ENCODE peak calls at places on chromosomes 5 and 9, in seven cellular contexts. One of them, this sample, is unnamed.

GRCh38 chr5:28779161-28779754 is 1740.9 kb upstream of the CDH9 start:
- DNase-seq in progenitor cell of endocrine pancreas: no peak
- DNase-seq in ovary: no peak
- DNase-seq in A549: peak
- DNase-seq in HFFc6: no peak
- DNase-seq in upper lobe of right lung: no peak
- DNase-seq in WERI-Rb-1: peak
- DNase-seq in this sample: no peak

GRCh38 chr5:74256947-74257573 is 383.5 kb downstream of the ENC1 start:
- DNase-seq in ovary: no peak
- DNase-seq in A549: no peak
- DNase-seq in upper lobe of right lung: no peak
- DNase-seq in HFFc6: no peak
- DNase-seq in progenitor cell of endocrine pancreas: no peak
- DNase-seq in WERI-Rb-1: no peak
- DNase-seq in this sample: no peak

GRCh38 chr9:37200572-37201005 is 80.2 kb downstream of the ZCCHC7 start:
- DNase-seq in ovary: no peak
- DNase-seq in WERI-Rb-1: no peak
- DNase-seq in upper lobe of right lung: no peak
- DNase-seq in progenitor cell of endocrine pancreas: no peak
- DNase-seq in HFFc6: peak
- DNase-seq in A549: no peak
- DNase-seq in this sample: no peak

GRCh38 chr5:127517480-127518318 is at the start of gene PRRC1:
- DNase-seq in upper lobe of right lung: peak
- DNase-seq in HFFc6: peak
- DNase-seq in WERI-Rb-1: peak
- DNase-seq in ovary: peak
- DNase-seq in A549: peak
- DNase-seq in progenitor cell of endocrine pancreas: peak
- DNase-seq in this sample: peak

GRCh38 chr5:170169996-170170395 is 62.8 kb upstream of the C5orf58 start:
- DNase-seq in progenitor cell of endocrine pancreas: no peak
- DNase-seq in A549: no peak
- DNase-seq in ovary: no peak
- DNase-seq in HFFc6: no peak
- DNase-seq in upper lobe of right lung: no peak
- DNase-seq in WERI-Rb-1: no peak
- DNase-seq in this sample: no peak

GRCh38 chr9:124486778-124487490 is 20.3 kb downstream of the NR5A1 start:
- DNase-seq in WERI-Rb-1: no peak
- DNase-seq in upper lobe of right lung: no peak
- DNase-seq in ovary: no peak
- DNase-seq in progenitor cell of endocrine pancreas: no peak
- DNase-seq in HFFc6: no peak
- DNase-seq in A549: no peak
- DNase-seq in this sample: no peak

GRCh38 chr5:149913449-149914419 is 30.9 kb downstream of the PDE6A start:
- DNase-seq in ovary: no peak
- DNase-seq in HFFc6: no peak
- DNase-seq in upper lobe of right lung: no peak
- DNase-seq in A549: no peak
- DNase-seq in progenitor cell of endocrine pancreas: no peak
- DNase-seq in WERI-Rb-1: no peak
- DNase-seq in this sample: no peak

GRCh38 chr5:73939535-73939934 is 313.5 kb downstream of the ARHGEF28 start:
- DNase-seq in A549: no peak
- DNase-seq in ovary: no peak
- DNase-seq in upper lobe of right lung: no peak
- DNase-seq in HFFc6: no peak
- DNase-seq in WERI-Rb-1: no peak
- DNase-seq in progenitor cell of endocrine pancreas: no peak
- DNase-seq in this sample: no peak

GRCh38 chr5:126464016-126464415 is 40.8 kb downstream of the GRAMD2B start:
- DNase-seq in A549: no peak
- DNase-seq in HFFc6: no peak
- DNase-seq in WERI-Rb-1: no peak
- DNase-seq in upper lobe of right lung: no peak
- DNase-seq in progenitor cell of endocrine pancreas: no peak
- DNase-seq in ovary: no peak
- DNase-seq in this sample: no peak

GRCh38 chr9:4297151-4297794 is 2.6 kb downstream of the GLIS3 start:
- DNase-seq in A549: peak
- DNase-seq in WERI-Rb-1: peak
- DNase-seq in upper lobe of right lung: peak
- DNase-seq in HFFc6: peak
- DNase-seq in progenitor cell of endocrine pancreas: no peak
- DNase-seq in ovary: peak
- DNase-seq in this sample: no peak

DNA sequence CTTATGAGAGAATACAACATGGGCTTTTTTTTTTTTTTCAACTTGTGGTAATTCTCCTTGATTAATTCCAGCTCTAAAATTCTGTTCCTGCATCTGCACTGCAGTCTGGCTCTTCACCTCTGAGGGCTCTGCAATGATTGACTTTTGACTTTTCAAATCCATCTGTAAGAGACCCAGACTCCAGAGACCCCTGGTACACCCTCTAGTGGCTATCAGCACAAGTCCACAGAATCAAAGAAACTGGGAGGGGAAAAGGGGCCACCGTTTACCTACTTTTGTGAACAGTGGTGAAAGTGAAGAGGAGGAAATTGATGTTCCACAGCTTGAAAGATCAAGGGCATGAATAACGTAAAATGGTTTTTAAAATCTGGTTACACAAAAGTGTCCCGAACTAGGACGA is 151.6 kb downstream of the SLIT3 start:
- DNase-seq in WERI-Rb-1: no peak
- DNase-seq in ovary: no peak
- DNase-seq in progenitor cell of endocrine pancreas: no peak
- DNase-seq in upper lobe of right lung: no peak
- DNase-seq in HFFc6: no peak
- DNase-seq in A549: peak
- DNase-seq in this sample: no peak
- TF ChIP-seq CTCF in WERI-Rb-1: no peak
- TF ChIP-seq CTCF in ovary: no peak
- TF ChIP-seq CTCF in progenitor cell of endocrine pancreas: peak
- TF ChIP-seq CTCF in upper lobe of right lung: peak
- TF ChIP-seq CTCF in HFFc6: peak
- TF ChIP-seq CTCF in A549: peak
- TF ChIP-seq CTCF in this sample: no peak

GRCh38 chr5:156474251-156474650 is 147.3 kb downstream of the SGCD start:
- DNase-seq in HFFc6: no peak
- DNase-seq in WERI-Rb-1: no peak
- DNase-seq in progenitor cell of endocrine pancreas: no peak
- DNase-seq in upper lobe of right lung: no peak
- DNase-seq in A549: no peak
- DNase-seq in ovary: peak
- DNase-seq in this sample: no peak

GRCh38 chr5:156477196-156477595 is 150.2 kb downstream of the SGCD start:
- DNase-seq in upper lobe of right lung: no peak
- DNase-seq in progenitor cell of endocrine pancreas: no peak
- DNase-seq in HFFc6: no peak
- DNase-seq in ovary: no peak
- DNase-seq in WERI-Rb-1: no peak
- DNase-seq in A549: no peak
- DNase-seq in this sample: no peak

GRCh38 chr5:156475182-156475830 is 148.3 kb downstream of the SGCD start:
- DNase-seq in upper lobe of right lung: no peak
- DNase-seq in WERI-Rb-1: no peak
- DNase-seq in progenitor cell of endocrine pancreas: no peak
- DNase-seq in A549: no peak
- DNase-seq in ovary: no peak
- DNase-seq in HFFc6: no peak
- DNase-seq in this sample: no peak

GRCh38 chr5:156476704-156477103 is 149.7 kb downstream of the SGCD start:
- DNase-seq in progenitor cell of endocrine pancreas: no peak
- DNase-seq in WERI-Rb-1: no peak
- DNase-seq in ovary: no peak
- DNase-seq in HFFc6: no peak
- DNase-seq in A549: no peak
- DNase-seq in upper lobe of right lung: no peak
- DNase-seq in this sample: no peak

DNA sequence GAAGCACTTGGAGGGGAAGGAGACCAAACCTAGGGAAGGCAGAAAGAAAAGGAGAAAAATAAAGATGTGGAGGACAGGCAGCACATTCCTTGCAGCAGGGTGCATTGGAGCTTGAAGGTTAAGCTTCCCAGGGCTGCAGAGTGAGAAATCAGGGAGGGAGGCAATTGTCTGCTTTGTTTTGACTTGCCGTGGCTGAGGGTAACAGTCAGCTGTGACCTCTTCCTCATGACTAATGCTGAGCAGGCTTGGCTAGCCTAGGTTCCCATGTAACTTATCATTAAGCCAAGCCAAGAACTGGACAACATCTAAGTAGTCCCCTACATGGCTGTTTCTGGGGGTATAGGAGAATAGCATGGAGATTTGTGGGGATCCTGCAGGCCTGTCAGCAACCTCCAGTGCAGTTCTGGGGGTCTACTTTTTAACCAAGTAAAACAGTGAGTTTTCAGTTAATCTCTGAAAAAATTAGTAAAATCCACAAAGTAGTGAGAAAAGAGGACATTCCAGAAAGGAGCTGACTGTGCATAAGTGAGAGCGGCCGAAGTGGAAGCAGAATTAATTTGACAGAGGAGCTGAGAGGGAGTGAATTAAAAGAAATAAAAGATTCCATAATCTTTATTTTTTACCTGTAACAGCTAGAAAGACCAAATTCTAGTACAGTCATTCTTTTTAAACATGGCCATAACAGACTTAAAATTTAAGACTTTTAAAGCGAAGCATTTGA is 149.0 kb downstream of the SGCD start:
- DNase-seq in HFFc6: peak
- DNase-seq in ovary: peak
- DNase-seq in A549: peak
- DNase-seq in progenitor cell of endocrine pancreas: no peak
- DNase-seq in WERI-Rb-1: peak
- DNase-seq in upper lobe of right lung: no peak
- DNase-seq in this sample: no peak
- TF ChIP-seq CTCF in HFFc6: no peak
- TF ChIP-seq CTCF in ovary: no peak
- TF ChIP-seq CTCF in A549: no peak
- TF ChIP-seq CTCF in progenitor cell of endocrine pancreas: no peak
- TF ChIP-seq CTCF in WERI-Rb-1: no peak
- TF ChIP-seq CTCF in upper lobe of right lung: no peak
- TF ChIP-seq CTCF in this sample: no peak

GRCh38 chr5:84272776-84273516 is 111.7 kb downstream of the EDIL3 start:
- DNase-seq in progenitor cell of endocrine pancreas: no peak
- DNase-seq in ovary: no peak
- DNase-seq in HFFc6: no peak
- DNase-seq in A549: no peak
- DNase-seq in upper lobe of right lung: no peak
- DNase-seq in WERI-Rb-1: no peak
- DNase-seq in this sample: no peak
- TF ChIP-seq CTCF in progenitor cell of endocrine pancreas: no peak
- TF ChIP-seq CTCF in ovary: no peak
- TF ChIP-seq CTCF in HFFc6: no peak
- TF ChIP-seq CTCF in A549: no peak
- TF ChIP-seq CTCF in upper lobe of right lung: no peak
- TF ChIP-seq CTCF in WERI-Rb-1: no peak
- TF ChIP-seq CTCF in this sample: no peak

GRCh38 chr5:79014631-79015030 is 29.5 kb upstream of the ARSB start:
- DNase-seq in progenitor cell of endocrine pancreas: no peak
- DNase-seq in ovary: no peak
- DNase-seq in A549: no peak
- DNase-seq in HFFc6: no peak
- DNase-seq in WERI-Rb-1: no peak
- DNase-seq in upper lobe of right lung: no peak
- DNase-seq in this sample: no peak

GRCh38 chr5:79011869-79012268 is 26.8 kb upstream of the ARSB start:
- DNase-seq in HFFc6: no peak
- DNase-seq in upper lobe of right lung: no peak
- DNase-seq in WERI-Rb-1: no peak
- DNase-seq in ovary: no peak
- DNase-seq in A549: no peak
- DNase-seq in progenitor cell of endocrine pancreas: no peak
- DNase-seq in this sample: no peak

GRCh38 chr5:79005939-79006338 is 20.8 kb upstream of the ARSB start:
- DNase-seq in A549: no peak
- DNase-seq in WERI-Rb-1: no peak
- DNase-seq in ovary: no peak
- DNase-seq in HFFc6: no peak
- DNase-seq in progenitor cell of endocrine pancreas: no peak
- DNase-seq in upper lobe of right lung: no peak
- DNase-seq in this sample: no peak

GRCh38 chr5:79008362-79008761 is 23.3 kb upstream of the ARSB start:
- DNase-seq in HFFc6: no peak
- DNase-seq in upper lobe of right lung: no peak
- DNase-seq in A549: no peak
- DNase-seq in progenitor cell of endocrine pancreas: no peak
- DNase-seq in WERI-Rb-1: no peak
- DNase-seq in ovary: no peak
- DNase-seq in this sample: no peak

DNA sequence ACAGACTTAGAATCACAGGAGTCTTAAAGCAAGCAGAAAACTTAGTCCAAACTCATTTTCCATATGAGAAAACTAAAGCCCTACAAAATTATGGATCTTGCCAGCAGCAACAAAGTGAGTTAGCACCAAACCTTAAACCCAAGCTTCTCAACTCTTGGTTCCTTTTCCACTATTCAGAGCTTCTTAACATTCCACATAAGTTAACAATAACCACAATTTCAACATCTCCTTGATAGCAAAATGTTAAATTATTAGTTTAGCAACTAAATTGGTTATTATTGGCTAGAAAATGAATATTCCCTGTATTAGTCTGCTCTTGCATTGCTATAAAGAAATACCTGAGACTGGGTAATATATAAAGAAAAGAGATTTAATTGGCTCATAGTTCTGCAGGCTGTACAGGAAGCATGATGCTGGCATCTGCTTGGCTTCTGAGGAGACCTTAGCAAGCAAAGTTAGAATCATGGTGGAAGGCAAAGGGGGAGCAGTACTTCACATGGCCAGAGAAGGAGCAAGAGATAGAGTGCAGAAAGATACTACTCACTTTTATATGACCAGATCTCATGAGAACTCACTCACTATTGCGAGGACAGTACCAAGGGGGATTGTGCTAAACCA is 26.2 kb upstream of the ARSB start:
- DNase-seq in WERI-Rb-1: no peak
- DNase-seq in A549: no peak
- DNase-seq in HFFc6: peak
- DNase-seq in progenitor cell of endocrine pancreas: no peak
- DNase-seq in ovary: no peak
- DNase-seq in upper lobe of right lung: no peak
- DNase-seq in this sample: no peak
- TF ChIP-seq CTCF in WERI-Rb-1: no peak
- TF ChIP-seq CTCF in A549: no peak
- TF ChIP-seq CTCF in HFFc6: peak
- TF ChIP-seq CTCF in progenitor cell of endocrine pancreas: peak
- TF ChIP-seq CTCF in ovary: no peak
- TF ChIP-seq CTCF in upper lobe of right lung: no peak
- TF ChIP-seq CTCF in this sample: no peak

DNA sequence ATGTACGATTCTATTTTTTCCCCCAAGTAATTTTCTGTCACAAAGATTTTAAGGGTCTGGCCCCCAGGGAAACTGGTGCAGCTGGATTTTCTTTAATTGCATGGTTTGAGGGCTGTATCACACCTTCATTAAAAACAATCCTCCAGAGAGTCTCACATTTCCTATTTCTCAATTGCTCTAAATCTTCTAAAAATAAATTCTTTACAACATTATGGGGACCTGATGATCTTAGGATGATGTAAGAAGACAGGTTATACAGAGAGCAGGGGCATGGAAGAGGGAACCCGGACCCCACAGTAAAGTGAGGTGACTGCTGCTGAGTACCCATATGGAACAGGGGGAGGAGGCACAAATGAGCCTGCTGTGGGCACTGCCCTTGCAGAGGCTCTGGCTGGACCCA is 159.0 kb downstream of the ENTREP1 start:
- DNase-seq in WERI-Rb-1: no peak
- DNase-seq in A549: no peak
- DNase-seq in upper lobe of right lung: no peak
- DNase-seq in ovary: no peak
- DNase-seq in HFFc6: no peak
- DNase-seq in progenitor cell of endocrine pancreas: no peak
- DNase-seq in this sample: no peak
- TF ChIP-seq CTCF in WERI-Rb-1: no peak
- TF ChIP-seq CTCF in A549: no peak
- TF ChIP-seq CTCF in upper lobe of right lung: no peak
- TF ChIP-seq CTCF in ovary: no peak
- TF ChIP-seq CTCF in HFFc6: no peak
- TF ChIP-seq CTCF in progenitor cell of endocrine pancreas: no peak
- TF ChIP-seq CTCF in this sample: no peak